ENCODE peak calls at places on chromosomes 2 and 18, in nine cellular contexts. C, R, B, H, M, N, Y, S and J are unnamed samples. For H3K27me3, the result is how much of the 10 kb centered on the place peaks cover.

GRCh38 chr2:160356485-160356884 is 137.1 kb downstream of the RBMS1 start:
- DNase-seq in Y (no peak), H (no peak), C (no peak), M (no peak), R (no peak), B (no peak), S (no peak), N (no peak), J (no peak)

GRCh38 chr2:10940607-10941006 is 28.9 kb downstream of the KCNF1 start:
- DNase-seq in N (no peak), R (no peak), B (no peak), H (no peak), S (no peak), Y (no peak), C (no peak), M (no peak), J (no peak)

GRCh38 chr18:73835656-73836055 is 312.0 kb downstream of the FBXO15 start:
- DNase-seq in S (no peak), N (no peak), B (no peak), R (no peak), M (no peak), Y (peak), H (no peak), C (no peak), J (no peak)

GRCh38 chr18:54671291-54671881 is 80.3 kb downstream of the DYNAP start:
- DNase-seq in S (no peak), R (peak), N (peak), C (no peak), H (no peak), Y (peak), B (peak), M (no peak), J (no peak)

GRCh38 chr2:54619660-54620231 is 103.7 kb upstream of the EML6 start:
- DNase-seq in C (no peak), H (no peak), N (no peak), S (no peak), M (no peak), Y (no peak), B (no peak), R (no peak), J (no peak)

GRCh38 chr2:165837122-165837521 is 43.1 kb upstream of the GALNT3 start:
- DNase-seq in R (no peak), H (no peak), Y (peak), B (no peak), M (no peak), N (no peak), C (no peak), S (no peak), J (peak)

GRCh38 chr18:74356959-74357358 is 41.3 kb downstream of the C18orf63 start:
- DNase-seq in Y (no peak), N (no peak), R (no peak), C (no peak), B (no peak), S (no peak), M (no peak), H (no peak), J (no peak)

GRCh38 chr2:172836386-172837200 is 100.9 kb downstream of the RAPGEF4 start:
- DNase-seq in M (no peak), N (peak), H (no peak), R (no peak), S (no peak), Y (peak), C (no peak), B (no peak), J (no peak)

GRCh38 chr2:204321910-204322765 is 223.1 kb upstream of the PARD3B start:
- DNase-seq in N (peak), C (no peak), M (no peak), H (no peak), S (no peak), R (no peak), B (peak), Y (peak), J (no peak)

GRCh38 chr2:97871096-97871780 is 124.5 kb downstream of the TMEM131 start:
- DNase-seq in M (no peak), N (peak), B (peak), R (no peak), C (no peak), S (no peak), H (no peak), Y (peak), J (no peak)

GRCh38 chr2:200054681-200055468 is 99.5 kb downstream of the MAIP1 start:
- DNase-seq in N (peak), M (no peak), C (no peak), B (no peak), H (no peak), R (no peak), S (no peak), Y (no peak), J (no peak)

DNA sequence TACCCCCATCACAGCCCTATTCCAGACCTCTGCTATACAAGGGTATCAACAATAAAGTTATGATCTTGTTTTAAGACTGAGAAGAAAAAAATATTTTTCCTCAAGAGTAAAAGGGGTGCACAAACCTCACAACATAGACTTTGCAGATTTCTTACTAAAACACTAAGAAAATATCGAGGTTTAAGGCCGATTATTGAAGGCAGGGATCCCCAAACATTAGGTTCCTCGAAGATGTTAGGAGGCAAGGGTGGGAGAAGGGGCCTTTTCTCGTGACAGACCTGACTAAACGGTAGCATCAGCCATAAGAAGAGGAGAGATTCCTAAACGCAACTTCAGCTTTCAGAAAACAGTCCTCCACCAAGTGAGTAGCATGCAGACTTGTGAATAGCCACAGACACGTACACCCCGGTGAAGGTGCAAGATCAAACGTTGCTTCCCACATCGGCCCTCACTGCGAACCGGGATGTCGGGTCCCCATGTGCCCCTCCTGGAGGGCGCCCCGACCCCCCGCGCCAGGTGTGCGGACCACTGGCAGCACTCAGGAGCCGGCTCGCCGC is 678 bp downstream of the PIAS2 start:
- DNase-seq in Y (peak), R (no peak), S (no peak), B (peak), N (peak), C (no peak), M (no peak), H (peak), J (no peak)
- H3K27ac ChIP-seq in Y (peak), R (peak), S (peak), B (peak), N (peak), C (no peak), M (peak), H (peak), J (no peak)

DNA sequence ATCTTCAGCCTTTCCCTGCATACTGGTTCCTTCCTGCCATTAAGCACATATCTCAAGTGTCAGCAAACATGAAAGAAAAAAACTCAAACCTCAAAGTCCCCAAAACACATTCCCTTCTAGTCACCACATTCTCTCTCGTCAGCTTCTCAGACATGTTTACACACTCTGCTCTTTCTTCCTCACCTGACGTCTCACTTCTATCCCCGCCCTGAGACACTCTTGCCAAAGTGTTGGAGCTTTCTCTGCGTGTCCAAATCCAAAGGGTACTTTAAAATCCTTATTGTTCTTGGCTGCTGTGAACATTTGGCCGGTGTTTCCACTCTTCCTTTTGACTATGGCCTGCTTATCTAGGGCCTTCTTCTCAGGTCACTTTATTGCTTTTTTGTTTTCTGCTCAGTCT is 47.9 kb downstream of the SOX11 start:
- DNase-seq in B (no peak), H (no peak), Y (no peak), S (no peak), M (no peak), R (no peak), C (no peak), N (no peak), J (no peak)
- H3K27me3 ChIP-seq in B (under half), H (under half), Y (under half), S (under half), M (under half), R (under half), C (under half), N (under half), J (under half)

DNA sequence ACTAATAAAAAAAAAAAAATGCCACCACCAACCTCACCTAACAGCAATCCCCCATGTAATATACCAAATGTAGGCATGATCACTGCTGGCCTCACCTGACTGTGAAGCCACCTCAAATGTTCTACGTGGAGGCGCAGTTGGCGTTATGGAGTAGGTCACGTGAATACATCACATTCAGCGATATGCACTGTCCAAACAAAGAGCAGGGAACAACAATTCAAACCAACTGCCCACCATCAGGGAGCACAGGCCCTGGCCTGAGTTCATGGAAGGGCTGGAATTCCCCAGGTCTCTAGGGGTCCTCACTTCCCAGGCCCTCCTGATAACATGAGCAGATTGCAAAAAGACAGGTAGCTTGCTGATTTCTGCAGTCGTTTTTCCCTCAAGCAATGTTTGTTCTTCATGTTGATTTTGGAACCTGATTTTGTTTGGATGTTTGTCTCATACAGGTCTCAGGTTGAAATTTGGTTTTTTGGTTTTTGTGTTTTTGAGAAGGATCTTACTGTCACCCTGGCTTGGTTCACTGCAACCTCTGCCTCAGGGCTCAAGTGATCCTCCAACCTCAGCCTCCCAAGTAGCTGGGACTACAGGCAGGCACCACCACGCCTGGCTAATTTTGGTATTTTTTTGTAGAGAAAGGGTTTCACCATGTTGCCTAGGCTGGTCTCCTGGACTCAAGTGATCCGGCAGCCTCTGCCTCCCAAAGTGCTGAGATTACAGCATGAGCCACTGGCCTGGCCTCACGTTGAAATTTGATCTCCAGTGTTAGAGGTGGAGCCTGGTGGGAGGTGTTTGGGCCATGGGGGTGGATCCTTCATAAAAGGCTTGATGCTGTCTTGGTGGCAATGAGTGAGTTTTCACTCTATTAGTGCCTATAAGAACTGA is 15.5 kb downstream of the TBC1D8 start:
- DNase-seq in N (no peak), M (no peak), R (no peak), B (no peak), H (no peak), C (no peak), Y (no peak), S (no peak), J (no peak)
- H3K27ac ChIP-seq in N (no peak), M (no peak), R (no peak), B (no peak), H (no peak), C (no peak), Y (no peak), S (no peak), J (no peak)

GRCh38 chr2:73292316-73292905 is 937 bp downstream of the EGR4 start:
- DNase-seq in N (no peak), R (no peak), C (no peak), B (no peak), M (no peak), S (no peak), Y (no peak), H (peak), J (no peak)

GRCh38 chr2:73294239-73294638 is 891 bp upstream of the EGR4 start:
- DNase-seq in N (no peak), S (no peak), M (no peak), C (no peak), B (no peak), R (no peak), Y (no peak), H (no peak), J (no peak)

GRCh38 chr2:73292906-73293533 is 328 bp downstream of the EGR4 start:
- DNase-seq in M (no peak), N (no peak), R (no peak), Y (no peak), H (peak), B (no peak), C (no peak), S (no peak), J (no peak)

GRCh38 chr2:73291461-73292315 is 1.7 kb downstream of the EGR4 start:
- DNase-seq in C (no peak), H (no peak), N (no peak), R (no peak), S (no peak), B (no peak), Y (no peak), M (no peak), J (no peak)

DNA sequence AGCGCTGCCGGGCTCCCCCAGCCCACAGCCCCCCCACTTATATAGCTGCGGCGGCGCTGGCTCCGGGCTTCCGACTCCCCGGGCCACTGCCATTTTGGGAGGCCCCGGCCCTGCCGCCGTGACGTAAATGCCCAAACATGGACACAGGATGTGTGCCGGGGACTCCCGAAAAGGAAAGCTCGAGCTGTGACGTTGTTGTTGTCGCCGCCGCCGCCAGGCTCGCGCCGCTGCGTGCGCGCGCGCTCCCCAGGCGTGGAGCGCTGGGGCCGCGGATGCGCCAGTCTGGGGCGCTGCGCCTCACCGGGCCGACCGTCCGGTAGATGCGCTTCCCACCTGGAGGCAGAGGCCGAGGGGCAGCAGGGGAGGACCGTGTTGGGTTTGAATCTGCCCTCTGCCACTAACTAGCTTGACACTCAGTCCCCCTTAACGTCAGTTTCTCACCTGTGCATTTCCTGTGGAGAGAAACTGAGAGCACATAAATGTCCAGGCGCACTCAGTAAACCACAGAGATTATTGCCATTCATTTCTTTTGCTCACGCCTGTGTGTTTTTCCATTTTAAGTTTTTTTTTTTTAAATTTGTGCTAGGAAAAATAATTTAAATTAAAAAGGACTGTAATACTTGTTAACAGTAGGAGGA is at the start of gene EGR4:
- DNase-seq in C (peak), R (peak), S (peak), B (peak), Y (peak), H (peak), M (no peak), N (peak), J (peak)
- H3K27me3 ChIP-seq in C (under half), R (under half), S (under half), B (half or more), Y (half or more), H (under half), M (under half), N (half or more), J (under half)

GRCh38 chr18:31598021-31598805 is 6.5 kb downstream of the TTR start:
- DNase-seq in N (no peak), Y (peak), M (no peak), S (no peak), B (no peak), R (no peak), H (no peak), C (no peak), J (no peak)
- H3K27ac ChIP-seq in N (no peak), Y (no peak), M (no peak), S (no peak), B (no peak), R (no peak), H (no peak), C (no peak), J (no peak)

GRCh38 chr2:38075436-38076249 is at the start of gene CYP1B1:
- DNase-seq in N (no peak), M (no peak), H (no peak), R (no peak), S (no peak), C (no peak), B (no peak), Y (peak), J (no peak)

GRCh38 chr2:38076710-38077430 is 919 bp upstream of the CYP1B1 start:
- DNase-seq in M (no peak), Y (peak), H (no peak), R (peak), C (no peak), S (no peak), B (peak), N (peak), J (no peak)

GRCh38 chr2:38079111-38080052 is 3.4 kb upstream of the CYP1B1 start:
- DNase-seq in S (no peak), C (no peak), N (no peak), M (no peak), B (no peak), R (no peak), H (no peak), Y (no peak), J (no peak)

GRCh38 chr2:38076250-38076709 is 329 bp upstream of the CYP1B1 start:
- DNase-seq in N (peak), R (no peak), Y (peak), C (no peak), S (no peak), H (no peak), B (peak), M (no peak), J (no peak)

GRCh38 chr2:38077431-38077769 is 1.4 kb upstream of the CYP1B1 start:
- DNase-seq in M (no peak), N (no peak), B (no peak), Y (no peak), R (no peak), C (no peak), S (no peak), H (no peak), J (no peak)
- H3K27me3 ChIP-seq in M (under half), N (half or more), B (under half), Y (under half), R (under half), C (under half), S (under half), H (under half), J (under half)

GRCh38 chr2:176575237-176575744 is 306.0 kb downstream of the MTX2 start:
- DNase-seq in C (no peak), N (no peak), H (no peak), S (no peak), B (no peak), Y (no peak), M (no peak), R (no peak), J (no peak)
- H3K27ac ChIP-seq in C (no peak), N (no peak), H (no peak), S (no peak), B (no peak), Y (no peak), M (no peak), R (no peak), J (no peak)

GRCh38 chr2:228180126-228181097 is 1.1 kb downstream of the SPHKAP start:
- DNase-seq in H (no peak), C (no peak), Y (peak), S (no peak), M (no peak), N (no peak), B (peak), R (no peak), J (no peak)

DNA sequence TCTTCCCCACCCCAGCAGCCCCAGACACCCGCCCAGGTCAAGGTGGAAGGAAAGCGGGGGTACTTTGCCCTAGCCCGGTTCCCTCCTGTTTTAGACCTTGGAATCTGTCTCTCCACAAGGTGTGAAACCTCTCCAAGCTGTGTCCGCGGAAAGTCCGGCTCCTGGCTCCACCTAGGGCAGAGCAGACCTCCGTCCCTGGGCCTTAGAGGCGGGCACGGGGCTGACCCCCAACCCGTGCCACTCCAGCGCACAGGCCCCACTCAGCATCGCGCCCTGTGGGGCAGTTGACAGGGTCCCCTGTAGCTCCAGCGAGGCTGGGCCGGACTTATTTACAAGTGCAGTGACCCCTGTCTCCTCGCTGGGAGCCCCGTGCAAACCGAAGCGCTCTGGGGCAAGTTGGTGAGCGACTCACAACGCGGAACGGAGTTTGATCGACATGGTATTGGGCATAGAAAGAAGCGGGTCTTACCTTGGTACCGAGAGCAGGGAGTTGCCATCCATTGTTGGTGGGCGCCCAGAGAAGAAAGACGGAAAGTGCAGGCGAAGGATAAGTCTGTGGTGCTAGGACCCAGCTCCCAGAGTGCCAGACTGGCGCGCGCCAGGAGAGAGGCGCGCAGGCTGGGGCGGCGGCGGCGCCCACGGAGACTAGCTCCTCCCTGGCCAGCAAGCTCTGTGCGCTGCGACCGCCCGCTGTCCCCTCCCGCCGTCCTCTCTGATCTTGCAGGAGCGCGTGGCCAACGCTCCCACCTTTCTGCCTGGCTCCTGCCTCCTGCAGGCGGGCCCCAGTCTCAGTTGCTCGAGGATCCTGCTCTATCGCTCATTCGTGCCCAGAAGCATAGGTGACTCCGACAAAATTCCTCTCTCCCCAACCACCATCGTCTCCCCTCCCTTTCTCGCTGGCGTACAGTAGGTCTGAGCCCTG is at the start of gene SPHKAP:
- DNase-seq in H (no peak), N (no peak), S (no peak), C (no peak), R (no peak), B (peak), M (no peak), Y (peak), J (no peak)
- H3K27me3 ChIP-seq in H (under half), N (under half), S (under half), C (under half), R (under half), B (under half), M (under half), Y (under half), J (under half)

GRCh38 chr2:233758168-233758567 is 1.9 kb upstream of the UGT1A1 start:
- DNase-seq in N (no peak), M (no peak), S (no peak), Y (no peak), C (no peak), B (no peak), R (no peak), H (no peak), J (no peak)

GRCh38 chr2:233761040-233761769 is 1.1 kb downstream of the UGT1A1 start:
- DNase-seq in C (no peak), M (no peak), B (no peak), Y (no peak), H (no peak), S (no peak), R (no peak), N (peak), J (no peak)

GRCh38 chr2:233756429-233757081 is 3.5 kb upstream of the UGT1A1 start:
- DNase-seq in C (no peak), R (no peak), N (no peak), S (no peak), H (no peak), B (no peak), Y (no peak), M (no peak), J (no peak)

GRCh38 chr2:233760043-233760442 is at the start of gene UGT1A1:
- DNase-seq in S (no peak), C (no peak), Y (no peak), N (no peak), M (no peak), H (no peak), R (no peak), B (no peak), J (no peak)

GRCh38 chr2:233758849-233759248 is 1.2 kb upstream of the UGT1A1 start:
- DNase-seq in B (no peak), R (no peak), C (no peak), H (no peak), Y (no peak), M (no peak), S (no peak), N (peak), J (no peak)
- H3K27ac ChIP-seq in B (no peak), R (no peak), C (no peak), H (no peak), Y (no peak), M (no peak), S (no peak), N (no peak), J (no peak)